ENCODE peak calls at places on chromosomes 11 and 22, in eight cellular contexts. Z, N, J, V, X, R, Y and U are unnamed samples.

GRCh38 chr22:46564084-46564714 is 26.8 kb upstream of the CELSR1 start:
- DNase-seq in Z (no peak), N (no peak), J (peak; percentile 71), V (no peak), X (no peak), R (no peak), Y (no peak), U (no peak)

GRCh38 chr11:128133501-128133900 is 453.9 kb downstream of the ETS1 start:
- DNase-seq in Z (no peak), N (no peak), J (no peak), V (no peak), X (no peak), R (no peak), Y (no peak), U (no peak)

GRCh38 chr11:1395773-1396374 is 6.1 kb downstream of the BRSK2 start:
- DNase-seq in Z (no peak), N (no peak), J (no peak), V (no peak), X (no peak), R (no peak), Y (no peak), U (no peak)

GRCh38 chr11:3132271-3132781 is 32.8 kb downstream of the OSBPL5 start:
- DNase-seq in Z (no peak), N (peak; percentile 37), J (peak; percentile 4), V (peak; percentile 38), X (peak; percentile 23), R (no peak), Y (no peak), U (no peak)

GRCh38 chr11:90717522-90717921 is 494.7 kb upstream of the CHORDC1 start:
- DNase-seq in Z (no peak), N (no peak), J (no peak), V (no peak), X (no peak), R (no peak), Y (no peak), U (no peak)

GRCh38 chr22:31853736-31854500 is 90.4 kb upstream of the YWHAH start:
- DNase-seq in Z (no peak), N (no peak), J (no peak), V (no peak), X (no peak), R (no peak), Y (no peak), U (no peak)

GRCh38 chr11:12901874-12902481 is 107.1 kb upstream of the RASSF10 start:
- DNase-seq in Z (no peak), N (no peak), J (no peak), V (no peak), X (no peak), R (no peak), Y (no peak), U (peak; percentile 37)

GRCh38 chr11:31045335-31045734 is 324.2 kb downstream of the DCDC1 start:
- DNase-seq in Z (no peak), N (no peak), J (no peak), V (no peak), X (no peak), R (no peak), Y (peak; percentile 57), U (no peak)

GRCh38 chr11:67468509-67468834 is 579 bp downstream of the TMEM134 start:
- DNase-seq in Z (no peak), N (no peak), J (no peak), V (no peak), X (peak; percentile 71), R (no peak), Y (no peak), U (no peak)

GRCh38 chr11:67468056-67468455 is 995 bp downstream of the TMEM134 start:
- DNase-seq in Z (no peak), N (peak; percentile 92), J (peak; percentile 80), V (no peak), X (no peak), R (no peak), Y (peak; percentile 46), U (no peak)

GRCh38 chr11:67466962-67467771 is 1.9 kb downstream of the TMEM134 start:
- DNase-seq in Z (no peak), N (peak; percentile 66), J (no peak), V (no peak), X (no peak), R (no peak), Y (no peak), U (no peak)

GRCh38 chr11:67470337-67471002 is 1.4 kb upstream of the TMEM134 start:
- DNase-seq in Z (no peak), N (no peak), J (no peak), V (no peak), X (no peak), R (no peak), Y (no peak), U (no peak)

GRCh38 chr11:67468835-67469811 is at the start of gene TMEM134:
- DNase-seq in Z (peak; percentile 84), N (peak; percentile 97), J (peak; percentile 94), V (peak; percentile 99), X (peak; percentile 97), R (peak; percentile 33), Y (peak; percentile 97), U (peak; percentile 44)
- TF ChIP-seq CTCF in Z (peak; percentile 59), N (peak; percentile 46), J (peak; percentile 56), V (peak; percentile 29), X (peak; percentile 62), R (no peak), Y (peak; percentile 50), U (peak; percentile 45)

GRCh38 chr11:64769283-64769682 is 9.1 kb downstream of the SF1 start:
- DNase-seq in Z (no peak), N (no peak), J (no peak), V (peak; percentile 28), X (no peak), R (no peak), Y (no peak), U (no peak)

GRCh38 chr11:64774144-64774543 is 4.2 kb downstream of the SF1 start:
- DNase-seq in Z (no peak), N (no peak), J (no peak), V (no peak), X (no peak), R (no peak), Y (no peak), U (no peak)

GRCh38 chr11:64770120-64770519 is 8.2 kb downstream of the SF1 start:
- DNase-seq in Z (no peak), N (no peak), J (no peak), V (peak; percentile 49), X (no peak), R (no peak), Y (no peak), U (no peak)

GRCh38 chr11:64772318-64773018 is 5.9 kb downstream of the SF1 start:
- DNase-seq in Z (no peak), N (no peak), J (no peak), V (no peak), X (no peak), R (no peak), Y (no peak), U (no peak)

DNA sequence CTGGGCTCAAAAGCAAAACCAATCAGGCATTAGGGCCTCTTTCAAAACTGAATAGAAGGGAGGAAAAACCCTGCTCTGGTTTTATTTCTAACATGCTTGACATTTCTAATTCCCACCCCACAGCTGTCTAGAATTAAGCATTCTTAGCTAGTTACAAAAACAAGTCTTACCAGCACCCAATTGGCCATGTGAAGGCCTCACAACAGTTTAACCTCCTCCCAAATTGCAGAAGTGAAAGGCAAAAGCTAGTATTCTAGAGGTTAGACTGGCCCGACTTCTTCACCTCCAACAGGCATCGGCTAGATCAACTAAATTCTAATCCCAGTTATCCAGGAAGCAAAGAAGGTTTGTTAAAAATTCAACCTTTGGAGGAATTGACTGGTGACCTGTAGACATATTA is 6.5 kb downstream of the SF1 start:
- DNase-seq in Z (no peak), N (no peak), J (no peak), V (no peak), X (no peak), R (no peak), Y (no peak), U (no peak)
- H3K4me3 ChIP-seq in Z (no peak overlapping the region), N (no peak overlapping the region), J (no peak overlapping the region), V (peak overlapping the region; percentile 8), X (no peak overlapping the region), R (no peak overlapping the region), Y (no peak overlapping the region), U (no peak overlapping the region)

GRCh38 chr22:50264104-50264745 is 2.7 kb upstream of the MAPK12 start:
- DNase-seq in Z (no peak), N (no peak), J (no peak), V (no peak), X (no peak), R (no peak), Y (no peak), U (no peak)

GRCh38 chr22:50262460-50262911 is 1.0 kb upstream of the MAPK12 start:
- DNase-seq in Z (no peak), N (no peak), J (no peak), V (no peak), X (no peak), R (no peak), Y (no peak), U (no peak)

GRCh38 chr22:50266994-50267393 is 3.2 kb downstream of the MAPK11 start:
- DNase-seq in Z (no peak), N (no peak), J (no peak), V (no peak), X (no peak), R (no peak), Y (no peak), U (no peak)

GRCh38 chr22:50262973-50263617 is 1.6 kb upstream of the MAPK12 start:
- DNase-seq in Z (no peak), N (no peak), J (no peak), V (no peak), X (no peak), R (no peak), Y (no peak), U (no peak)

DNA sequence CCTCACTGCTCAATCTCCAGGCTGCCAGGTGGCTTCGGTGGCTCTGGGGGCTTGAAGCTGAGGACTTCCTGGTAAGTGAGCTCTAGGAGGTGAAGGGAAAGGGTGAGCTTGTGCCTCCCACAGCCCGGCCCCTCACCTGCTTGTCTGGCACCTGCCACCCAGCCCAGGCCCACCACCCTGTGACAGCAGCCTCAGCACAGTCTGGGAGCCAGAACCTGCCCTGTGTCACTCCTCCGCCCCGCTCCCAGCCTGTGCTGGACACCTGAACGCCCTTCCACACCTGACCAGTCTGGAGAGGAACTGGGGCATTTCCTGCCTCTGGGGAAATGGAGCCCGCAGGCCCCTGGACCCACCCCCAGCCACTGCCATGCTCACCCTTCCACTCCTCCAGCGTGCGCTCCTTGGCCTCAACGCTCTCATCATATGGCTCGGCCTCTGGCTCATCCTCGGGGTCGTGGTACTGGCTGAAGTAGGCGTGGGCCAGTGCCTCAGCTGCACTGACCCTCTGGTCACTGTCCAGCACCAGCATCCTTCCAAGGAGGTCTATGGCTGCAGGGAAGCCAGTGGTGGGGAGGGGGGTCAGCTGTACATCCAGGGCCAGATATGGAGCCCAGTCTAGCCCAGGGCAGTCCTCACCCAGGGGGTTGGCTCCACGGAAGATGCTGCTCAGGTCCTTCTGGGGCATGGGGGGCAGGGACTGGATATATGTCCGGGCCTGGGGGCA is 3.6 kb upstream of the MAPK12 start:
- DNase-seq in Z (no peak), N (no peak), J (no peak), V (no peak), X (no peak), R (no peak), Y (no peak), U (no peak)
- H3K27me3 ChIP-seq in Z (peaks cover 47% of the 10 kb centered on the region), N (peaks cover 15% of the 10 kb centered on the region), J (peaks cover 72% of the 10 kb centered on the region), V (peaks cover 61% of the 10 kb centered on the region), X (peaks cover 30% of the 10 kb centered on the region), R (no peaks in the 10 kb centered on the region), Y (peaks cover 25% of the 10 kb centered on the region), U (peaks cover 5% of the 10 kb centered on the region)

GRCh38 chr11:46537851-46538295 is 56.0 kb downstream of the AMBRA1 start:
- DNase-seq in Z (no peak), N (no peak), J (peak; percentile 68), V (no peak), X (peak; percentile 93), R (peak; percentile 61), Y (peak; percentile 86), U (no peak)

GRCh38 chr11:46534713-46535112 is 59.1 kb downstream of the AMBRA1 start:
- DNase-seq in Z (no peak), N (no peak), J (no peak), V (no peak), X (no peak), R (no peak), Y (no peak), U (no peak)

GRCh38 chr11:46533396-46534110 is 60.3 kb downstream of the AMBRA1 start:
- DNase-seq in Z (no peak), N (no peak), J (no peak), V (no peak), X (no peak), R (no peak), Y (no peak), U (no peak)

GRCh38 chr11:46535688-46536087 is 58.1 kb downstream of the AMBRA1 start:
- DNase-seq in Z (no peak), N (no peak), J (no peak), V (no peak), X (no peak), R (no peak), Y (no peak), U (no peak)

DNA sequence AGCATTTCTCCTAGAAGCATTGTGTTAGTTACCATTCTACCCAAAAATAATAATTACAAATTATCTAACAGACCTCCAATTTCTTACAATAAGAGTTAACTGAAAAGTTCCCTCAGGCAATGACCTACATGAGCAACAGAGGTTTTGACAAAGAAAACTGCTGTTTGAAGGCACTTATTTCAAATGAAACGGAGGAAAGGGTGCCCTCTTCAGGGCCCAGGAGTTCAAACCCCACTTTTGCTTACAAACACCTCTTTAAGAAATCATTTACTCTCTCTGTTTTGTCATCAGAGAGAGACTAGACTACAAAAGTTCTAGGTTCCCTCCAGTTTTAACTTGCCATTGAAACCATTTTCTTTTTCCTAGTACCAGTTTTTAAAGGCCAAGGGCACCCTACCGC is 56.7 kb downstream of the AMBRA1 start:
- DNase-seq in Z (no peak), N (no peak), J (no peak), V (no peak), X (peak; percentile 58), R (no peak), Y (no peak), U (no peak)
- TF ChIP-seq CTCF in Z (no peak), N (no peak), J (no peak), V (no peak), X (peak; percentile 64), R (no peak), Y (peak; percentile 28), U (peak; percentile 22)